ENCODE peak calls at places on chromosomes 7 and 10, in ten cellular contexts. One of them, this sample, is unnamed.

GRCh38 chr10:13712799-13713581 is 126.2 kb downstream of the PRPF18 start:
- DNase-seq in HS-5: peak
- DNase-seq in BJ: peak
- DNase-seq in MCF 10A: peak
- DNase-seq in GM12891: no peak
- DNase-seq in foreskin fibroblast: peak
- DNase-seq in GM12878: peak
- DNase-seq in T-cell: no peak
- DNase-seq in immature natural killer cell: no peak
- DNase-seq in AG08396: peak
- DNase-seq in this sample: peak

GRCh38 chr10:24153537-24153936 is 55.4 kb upstream of the KIAA1217 start:
- DNase-seq in HS-5: no peak
- DNase-seq in foreskin fibroblast: no peak
- DNase-seq in immature natural killer cell: no peak
- DNase-seq in BJ: no peak
- DNase-seq in T-cell: no peak
- DNase-seq in MCF 10A: no peak
- DNase-seq in GM12878: no peak
- DNase-seq in GM12891: no peak
- DNase-seq in AG08396: no peak
- DNase-seq in this sample: no peak

GRCh38 chr7:155483868-155484325 is 26.0 kb downstream of the EN2 start:
- DNase-seq in BJ: no peak
- DNase-seq in T-cell: no peak
- DNase-seq in immature natural killer cell: no peak
- DNase-seq in HS-5: no peak
- DNase-seq in MCF 10A: peak
- DNase-seq in GM12891: no peak
- DNase-seq in AG08396: no peak
- DNase-seq in GM12878: no peak
- DNase-seq in foreskin fibroblast: no peak
- DNase-seq in this sample: no peak

GRCh38 chr7:135414850-135415439 is 95.0 kb downstream of the CNOT4 start:
- DNase-seq in immature natural killer cell: peak
- DNase-seq in foreskin fibroblast: peak
- DNase-seq in BJ: peak
- DNase-seq in GM12878: no peak
- DNase-seq in MCF 10A: peak
- DNase-seq in AG08396: peak
- DNase-seq in GM12891: no peak
- DNase-seq in HS-5: peak
- DNase-seq in T-cell: peak
- DNase-seq in this sample: peak

GRCh38 chr10:74056081-74056818 is 58.3 kb downstream of the VCL start:
- DNase-seq in T-cell: no peak
- DNase-seq in GM12891: no peak
- DNase-seq in MCF 10A: peak
- DNase-seq in BJ: no peak
- DNase-seq in foreskin fibroblast: no peak
- DNase-seq in GM12878: peak
- DNase-seq in HS-5: peak
- DNase-seq in immature natural killer cell: no peak
- DNase-seq in AG08396: no peak
- DNase-seq in this sample: peak

GRCh38 chr10:70749756-70750155 is 35.4 kb downstream of the TBATA start:
- DNase-seq in immature natural killer cell: no peak
- DNase-seq in AG08396: no peak
- DNase-seq in HS-5: no peak
- DNase-seq in T-cell: no peak
- DNase-seq in BJ: no peak
- DNase-seq in MCF 10A: no peak
- DNase-seq in GM12891: no peak
- DNase-seq in foreskin fibroblast: no peak
- DNase-seq in GM12878: no peak
- DNase-seq in this sample: no peak

GRCh38 chr7:19872094-19872493 is 98.7 kb upstream of the TMEM196 start:
- DNase-seq in AG08396: no peak
- DNase-seq in MCF 10A: no peak
- DNase-seq in foreskin fibroblast: no peak
- DNase-seq in immature natural killer cell: no peak
- DNase-seq in HS-5: no peak
- DNase-seq in T-cell: no peak
- DNase-seq in BJ: no peak
- DNase-seq in GM12878: no peak
- DNase-seq in GM12891: no peak
- DNase-seq in this sample: no peak

GRCh38 chr7:47937065-47937687 is 11.1 kb downstream of the PKD1L1 start:
- DNase-seq in T-cell: no peak
- DNase-seq in GM12891: peak
- DNase-seq in AG08396: no peak
- DNase-seq in MCF 10A: no peak
- DNase-seq in HS-5: no peak
- DNase-seq in BJ: no peak
- DNase-seq in immature natural killer cell: no peak
- DNase-seq in GM12878: peak
- DNase-seq in foreskin fibroblast: no peak
- DNase-seq in this sample: peak

GRCh38 chr10:25912796-25913195 is 21.2 kb upstream of the MYO3A start:
- DNase-seq in BJ: no peak
- DNase-seq in HS-5: no peak
- DNase-seq in AG08396: no peak
- DNase-seq in foreskin fibroblast: no peak
- DNase-seq in GM12878: no peak
- DNase-seq in MCF 10A: no peak
- DNase-seq in T-cell: no peak
- DNase-seq in immature natural killer cell: no peak
- DNase-seq in GM12891: no peak
- DNase-seq in this sample: peak

GRCh38 chr10:119409906-119410305 is 132.6 kb downstream of the RGS10 start:
- DNase-seq in MCF 10A: no peak
- DNase-seq in BJ: no peak
- DNase-seq in GM12891: no peak
- DNase-seq in immature natural killer cell: no peak
- DNase-seq in GM12878: no peak
- DNase-seq in T-cell: no peak
- DNase-seq in HS-5: no peak
- DNase-seq in AG08396: no peak
- DNase-seq in foreskin fibroblast: no peak
- DNase-seq in this sample: no peak

GRCh38 chr10:87915406-87915805 is 52.0 kb downstream of the PTEN start:
- DNase-seq in GM12891: no peak
- DNase-seq in MCF 10A: no peak
- DNase-seq in foreskin fibroblast: no peak
- DNase-seq in T-cell: no peak
- DNase-seq in BJ: no peak
- DNase-seq in AG08396: no peak
- DNase-seq in immature natural killer cell: no peak
- DNase-seq in GM12878: no peak
- DNase-seq in HS-5: no peak
- DNase-seq in this sample: no peak

GRCh38 chr10:123665371-123666286 is 526 bp upstream of the GPR26 start:
- DNase-seq in GM12891: no peak
- DNase-seq in foreskin fibroblast: no peak
- DNase-seq in T-cell: no peak
- DNase-seq in MCF 10A: no peak
- DNase-seq in BJ: no peak
- DNase-seq in GM12878: no peak
- DNase-seq in immature natural killer cell: no peak
- DNase-seq in HS-5: no peak
- DNase-seq in AG08396: no peak
- DNase-seq in this sample: no peak

This sample was measured in renal cortical epithelial cell.